ENCODE peak calls at places on chromosomes 5 and 9, in four cellular contexts. C is GM12878, P is HL-60, H is K562. T is an unnamed sample.

GRCh38 chr9:127923771-127924170 is 6.8 kb downstream of the PIP5KL1 start:
- DNase-seq in C (no peak), P (no peak), H (no peak), T (no peak)

GRCh38 chr9:101029300-101030021 is 934 bp downstream of the PLPPR1 start:
- DNase-seq in C (no peak), P (no peak), H (no peak), T (no peak)

GRCh38 chr5:148005788-148006520 is 57.8 kb upstream of the SPINK5 start:
- DNase-seq in C (no peak), P (no peak), H (no peak), T (no peak)

GRCh38 chr5:1511651-1512540 is 11.9 kb downstream of the LPCAT1 start:
- DNase-seq in C (no peak), P (no peak), H (no peak), T (peak)

GRCh38 chr5:124880903-124881302 is 134.5 kb upstream of the ZNF608 start:
- DNase-seq in C (no peak), P (peak), H (no peak), T (no peak)

GRCh38 chr5:3351581-3352442 is 243.8 kb upstream of the IRX1 start:
- DNase-seq in C (no peak), P (no peak), H (no peak), T (no peak)

GRCh38 chr5:138615461-138615860 is 40.3 kb upstream of the HSPA9 start:
- DNase-seq in C (no peak), P (no peak), H (no peak), T (no peak)

GRCh38 chr5:150783422-150783928 is 4.9 kb downstream of the SMIM3 start:
- DNase-seq in C (peak), P (peak), H (no peak), T (no peak)

GRCh38 chr9:71663216-71663615 is 105.1 kb downstream of the CEMIP2 start:
- DNase-seq in C (no peak), P (no peak), H (no peak), T (no peak)

GRCh38 chr5:37056762-37057161 is 180.2 kb downstream of the NIPBL start:
- DNase-seq in C (no peak), P (no peak), H (no peak), T (no peak)

GRCh38 chr9:27560457-27560856 is 12.8 kb downstream of the C9orf72 start:
- DNase-seq in C (no peak), P (no peak), H (no peak), T (no peak)

GRCh38 chr5:169703803-169704202 is 66.7 kb downstream of the DOCK2 start:
- DNase-seq in C (no peak), P (no peak), H (no peak), T (no peak)

GRCh38 chr9:117595650-117596049 is 108.6 kb upstream of the TLR4 start:
- DNase-seq in C (no peak), P (no peak), H (no peak), T (no peak)

GRCh38 chr9:137112564-137113384 is 1.8 kb downstream of the DPP7 start:
- DNase-seq in C (no peak), P (no peak), H (peak), T (no peak)

GRCh38 chr5:10485142-10485795 is 43.6 kb downstream of the ROPN1L start:
- DNase-seq in C (no peak), P (peak), H (peak), T (no peak)

GRCh38 chr5:675876-676698 is 17.1 kb downstream of the TPPP start:
- DNase-seq in C (no peak), P (no peak), H (no peak), T (no peak)

GRCh38 chr9:73118898-73119554 is 32.6 kb upstream of the ANXA1 start:
- DNase-seq in C (no peak), P (no peak), H (no peak), T (no peak)

GRCh38 chr5:134451618-134452505 is 40.2 kb upstream of the CDKN2AIPNL start:
- DNase-seq in C (no peak), P (no peak), H (no peak), T (no peak)

GRCh38 chr9:130666393-130667116 is 2.2 kb downstream of the PRDM12 start:
- DNase-seq in C (no peak), P (no peak), H (no peak), T (no peak)

GRCh38 chr5:107121793-107122519 is 548.8 kb downstream of the EFNA5 start:
- DNase-seq in C (no peak), P (no peak), H (no peak), T (no peak)

GRCh38 chr9:93223241-93224180 is 39.6 kb downstream of the WNK2 start:
- DNase-seq in C (no peak), P (peak), H (no peak), T (no peak)

GRCh38 chr5:167642779-167643517 is 648.5 kb upstream of the WWC1 start:
- DNase-seq in C (no peak), P (no peak), H (no peak), T (no peak)

GRCh38 chr5:78985407-78986223 is 505 bp upstream of the ARSB start:
- DNase-seq in C (no peak), P (peak), H (no peak), T (no peak)
- TF ChIP-seq POLR2AphosphoS5 in C (peak), P (peak), H (no peak), T (peak)

GRCh38 chr5:155008669-155009068 is 4.9 kb upstream of the KIF4B start:
- DNase-seq in C (no peak), P (no peak), H (no peak), T (no peak)
- TF ChIP-seq SPI1 in C (no peak), P (no peak), H (no peak), T (no peak)

DNA sequence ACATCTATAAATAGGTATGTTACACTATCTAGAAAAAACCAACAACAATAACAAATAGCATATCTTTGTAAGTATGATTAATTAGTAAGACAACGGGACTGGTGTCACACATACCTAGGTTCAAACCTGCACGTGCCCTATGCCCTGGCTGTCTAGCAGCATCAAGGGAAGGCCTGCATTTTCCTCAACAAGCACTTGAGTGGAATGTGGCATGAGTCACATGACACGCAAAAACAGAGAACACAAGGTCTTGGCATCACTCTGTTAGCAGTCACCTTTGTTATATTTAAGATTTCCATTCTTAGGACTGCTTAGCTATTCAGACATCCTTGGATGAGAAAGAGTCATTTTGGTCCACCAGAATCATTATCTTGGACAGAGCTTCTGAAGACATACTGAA is 263.8 kb downstream of the CTNND2 start:
- DNase-seq in C (no peak), P (no peak), H (no peak), T (no peak)
- TF ChIP-seq POLR2AphosphoS5 in C (no peak), P (no peak), H (no peak), T (no peak)

GRCh38 chr9:136092741-136093140 is 2.3 kb downstream of the NACC2 start:
- DNase-seq in C (no peak), P (no peak), H (peak), T (no peak)

GRCh38 chr9:136093995-136094881 is 851 bp downstream of the NACC2 start:
- DNase-seq in C (no peak), P (peak), H (peak), T (no peak)

GRCh38 chr9:136095028-136095494 is at the start of gene NACC2:
- DNase-seq in C (no peak), P (peak), H (peak), T (no peak)

GRCh38 chr9:136092353-136092650 is 2.8 kb downstream of the NACC2 start:
- DNase-seq in C (no peak), P (no peak), H (peak), T (no peak)

GRCh38 chr9:136093331-136093986 is 1.6 kb downstream of the NACC2 start:
- DNase-seq in C (no peak), P (no peak), H (peak), T (no peak)
- TF ChIP-seq SPI1 in C (no peak), P (no peak), H (no peak), T (no peak)

GRCh38 chr9:136081113-136081825 is 13.8 kb downstream of the NACC2 start:
- DNase-seq in C (no peak), P (no peak), H (no peak), T (no peak)
- TF ChIP-seq POLR2AphosphoS5 in C (no peak), P (no peak), H (no peak), T (no peak)

DNA sequence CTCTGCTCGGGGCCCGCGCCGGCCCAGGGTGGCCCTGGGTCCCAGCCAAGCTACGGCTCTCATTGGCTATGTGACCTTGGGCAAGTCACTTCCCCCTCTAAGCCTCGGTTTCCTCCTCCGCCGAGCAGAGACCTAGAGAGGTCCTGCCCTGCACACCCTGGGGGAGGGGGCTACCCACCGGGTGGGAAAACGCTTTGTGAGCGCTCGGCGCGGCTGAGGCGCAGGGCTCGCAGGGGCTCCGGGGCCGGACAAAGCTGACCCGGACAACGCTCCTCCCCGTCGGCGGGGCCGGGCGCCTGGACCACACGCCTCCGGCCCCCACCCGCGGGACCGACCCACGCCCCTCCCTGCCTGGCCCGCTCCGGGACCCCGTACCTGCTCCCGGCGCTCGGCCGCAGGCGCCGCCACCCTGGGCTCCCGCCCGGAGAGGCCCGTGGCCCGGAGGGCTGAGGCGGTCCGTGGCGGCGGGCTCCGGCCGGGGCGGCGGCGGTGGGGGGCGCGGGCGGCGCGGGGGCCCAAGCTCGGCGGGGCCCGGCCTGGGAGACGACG is 85.7 kb upstream of the MELK start:
- DNase-seq in C (no peak), P (peak), H (peak), T (peak)
- TF ChIP-seq SPI1 in C (peak), P (peak), H (peak), T (peak)